ENCODE peak calls at places on chromosomes 13 and 19, in five cellular contexts. K, Z, N, H and W are unnamed samples.

GRCh38 chr13:113420833-113421600 is 32.3 kb downstream of the ADPRHL1 start:
- DNase-seq in K (peak; percentile 58), Z (no peak), N (no peak), H (no peak), W (no peak)

GRCh38 chr13:96772426-96772825 is 221.8 kb downstream of the OXGR1 start:
- DNase-seq in K (no peak), Z (no peak), N (no peak), H (no peak), W (no peak)

GRCh38 chr19:43300876-43301765 is 31.8 kb upstream of the PSG9 start:
- DNase-seq in K (no peak), Z (no peak), N (no peak), H (no peak), W (no peak)

GRCh38 chr19:812049-812816 is 9.5 kb downstream of the PLPPR3 start:
- DNase-seq in K (no peak), Z (no peak), N (no peak), H (no peak), W (peak; percentile 52)

GRCh38 chr19:40282209-40282580 is 3.0 kb downstream of the AKT2 start:
- DNase-seq in K (no peak), Z (no peak), N (no peak), H (no peak), W (peak; percentile 44)

GRCh38 chr13:30735025-30735967 is at the start of gene ALOX5AP:
- DNase-seq in K (no peak), Z (no peak), N (no peak), H (no peak), W (peak; percentile 84)

GRCh38 chr19:12996542-12997094 is 1.3 kb downstream of the NFIX start:
- DNase-seq in K (no peak), Z (no peak), N (peak; percentile 63), H (peak; percentile 46), W (peak; percentile 75)

GRCh38 chr13:80618777-80619176 is 277.9 kb upstream of the SPRY2 start:
- DNase-seq in K (no peak), Z (no peak), N (no peak), H (no peak), W (no peak)

GRCh38 chr19:48004236-48004635 is 9.8 kb downstream of the ELSPBP1 start:
- DNase-seq in K (no peak), Z (no peak), N (no peak), H (no peak), W (no peak)

GRCh38 chr19:52492991-52493470 is 34.4 kb upstream of the ZNF808 start:
- DNase-seq in K (no peak), Z (no peak), N (no peak), H (no peak), W (no peak)

GRCh38 chr19:14081797-14082674 is 3.5 kb downstream of the C19orf67 start:
- DNase-seq in K (peak; percentile 89), Z (no peak), N (no peak), H (peak; percentile 67), W (no peak)

GRCh38 chr13:100461309-100462035 is 127.1 kb downstream of the GGACT start:
- DNase-seq in K (no peak), Z (no peak), N (no peak), H (no peak), W (no peak)

GRCh38 chr13:89455741-89456140 is 1784.6 kb downstream of the SLITRK5 start:
- DNase-seq in K (no peak), Z (no peak), N (no peak), H (no peak), W (no peak)

GRCh38 chr13:44044544-44045178 is 165.0 kb downstream of the LACC1 start:
- DNase-seq in K (no peak), Z (no peak), N (no peak), H (no peak), W (no peak)

GRCh38 chr13:50894504-50894903 is 15.1 kb upstream of the RNASEH2B start:
- DNase-seq in K (no peak), Z (no peak), N (no peak), H (no peak), W (no peak)

GRCh38 chr19:29564574-29565005 is 38.8 kb downstream of the VSTM2B start:
- DNase-seq in K (no peak), Z (no peak), N (no peak), H (peak; percentile 27), W (no peak)

GRCh38 chr13:49457221-49457620 is 13.1 kb downstream of the SETDB2 start:
- DNase-seq in K (no peak), Z (no peak), N (no peak), H (no peak), W (no peak)

GRCh38 chr19:1725100-1726064 is 27.9 kb upstream of the ONECUT3 start:
- DNase-seq in K (no peak), Z (no peak), N (peak; percentile 68), H (peak; percentile 76), W (no peak)

GRCh38 chr13:98515804-98516465 is 61.0 kb downstream of the STK24 start:
- DNase-seq in K (no peak), Z (no peak), N (no peak), H (no peak), W (no peak)

GRCh38 chr13:76012091-76012721 is 376.1 kb downstream of the LMO7 start:
- DNase-seq in K (no peak), Z (no peak), N (no peak), H (no peak), W (no peak)

GRCh38 chr19:5326986-5327623 is 13.5 kb downstream of the PTPRS start:
- DNase-seq in K (no peak), Z (no peak), N (no peak), H (no peak), W (no peak)

GRCh38 chr19:43306097-43306496 is 36.8 kb upstream of the PSG9 start:
- DNase-seq in K (no peak), Z (no peak), N (no peak), H (no peak), W (no peak)

GRCh38 chr13:106117035-106117434 is 418.4 kb downstream of the EFNB2 start:
- DNase-seq in K (no peak), Z (no peak), N (no peak), H (no peak), W (no peak)

DNA sequence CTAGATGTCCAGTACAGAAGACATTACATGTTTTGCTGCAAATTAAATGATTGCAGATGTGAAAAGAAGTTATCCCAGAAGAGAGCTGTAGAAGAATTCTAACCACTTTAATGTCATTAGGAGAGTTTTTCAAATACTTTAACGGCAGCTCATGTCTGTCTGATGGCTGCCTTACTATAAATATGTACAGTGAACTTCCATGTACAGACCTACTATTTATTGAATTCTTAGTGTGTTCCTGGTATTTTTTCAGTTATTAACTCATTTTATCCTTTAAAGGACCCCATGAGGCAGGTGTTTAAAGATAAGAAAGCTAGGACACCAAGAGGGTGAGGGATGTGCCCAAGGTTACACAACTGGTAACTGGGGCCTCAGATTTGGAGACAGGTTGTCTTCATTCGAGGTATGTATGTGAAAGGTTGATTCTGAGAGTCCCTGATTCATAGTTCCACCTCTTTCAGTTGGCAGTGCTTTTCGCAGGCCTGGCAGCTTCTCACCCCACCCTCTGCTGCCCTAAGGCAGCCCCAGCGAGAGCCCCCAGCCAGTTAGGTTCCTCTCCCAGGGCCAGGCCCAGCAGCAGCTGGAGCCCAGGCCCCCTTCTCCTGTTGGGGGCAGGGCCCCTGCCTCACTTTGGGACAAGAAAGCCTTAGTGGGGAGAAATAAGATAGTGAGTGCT is 67.9 kb upstream of the TEX29 start:
- DNase-seq in K (no peak), Z (no peak), N (no peak), H (no peak), W (no peak)
- H3K4me3 ChIP-seq in K (no peak overlapping the region), Z (no peak overlapping the region), N (no peak overlapping the region), H (no peak overlapping the region), W (no peak overlapping the region)

GRCh38 chr13:40402931-40403412 is 263.5 kb downstream of the FOXO1 start:
- DNase-seq in K (no peak), Z (no peak), N (no peak), H (no peak), W (peak; percentile 81)

GRCh38 chr13:40406405-40407138 is 259.9 kb downstream of the FOXO1 start:
- DNase-seq in K (no peak), Z (peak; percentile 26), N (no peak), H (no peak), W (no peak)

GRCh38 chr13:40403509-40404241 is 262.8 kb downstream of the FOXO1 start:
- DNase-seq in K (no peak), Z (no peak), N (no peak), H (no peak), W (no peak)

GRCh38 chr13:40404967-40405716 is 261.3 kb downstream of the FOXO1 start:
- DNase-seq in K (no peak), Z (no peak), N (no peak), H (no peak), W (no peak)

GRCh38 chr13:40404407-40404806 is 262.0 kb downstream of the FOXO1 start:
- DNase-seq in K (no peak), Z (no peak), N (no peak), H (no peak), W (no peak)
- H3K27ac ChIP-seq in K (no peak overlapping the region), Z (no peak overlapping the region), N (no peak overlapping the region), H (no peak overlapping the region), W (peak overlapping the region; percentile 88)

DNA sequence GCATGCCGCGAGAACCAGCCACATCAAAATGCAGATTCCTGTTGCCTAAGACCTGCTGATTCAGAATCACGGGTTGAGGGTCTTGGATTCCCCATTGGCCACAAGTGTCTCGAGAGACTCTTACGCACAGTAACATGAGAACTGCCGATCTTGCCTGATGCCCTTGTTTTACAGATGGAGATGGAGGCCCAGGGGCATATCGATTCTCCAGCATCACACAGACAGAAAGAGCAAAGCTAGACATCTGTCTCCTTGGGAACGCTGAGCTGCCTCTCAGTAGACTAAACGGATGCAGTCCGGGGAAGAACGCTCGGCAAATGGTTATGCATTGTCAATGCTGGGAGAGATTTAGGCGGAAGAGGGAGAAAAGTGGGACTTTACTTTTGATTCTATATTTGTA is 5.4 kb downstream of the NLRP12 start:
- DNase-seq in K (no peak), Z (no peak), N (no peak), H (no peak), W (no peak)
- H3K4me3 ChIP-seq in K (no peak overlapping the region), Z (no peak overlapping the region), N (no peak overlapping the region), H (no peak overlapping the region), W (no peak overlapping the region)

GRCh38 chr19:10763399-10763798 is 45.5 kb downstream of the DNM2 start:
- DNase-seq in K (no peak), Z (no peak), N (no peak), H (no peak), W (no peak)

GRCh38 chr19:10758978-10759377 is 41.1 kb downstream of the DNM2 start:
- DNase-seq in K (no peak), Z (no peak), N (no peak), H (no peak), W (no peak)

GRCh38 chr19:10762656-10763055 is 44.8 kb downstream of the DNM2 start:
- DNase-seq in K (peak; percentile 72), Z (no peak), N (no peak), H (no peak), W (no peak)

GRCh38 chr19:10761443-10762242 is 43.8 kb downstream of the DNM2 start:
- DNase-seq in K (no peak), Z (no peak), N (no peak), H (no peak), W (no peak)

DNA sequence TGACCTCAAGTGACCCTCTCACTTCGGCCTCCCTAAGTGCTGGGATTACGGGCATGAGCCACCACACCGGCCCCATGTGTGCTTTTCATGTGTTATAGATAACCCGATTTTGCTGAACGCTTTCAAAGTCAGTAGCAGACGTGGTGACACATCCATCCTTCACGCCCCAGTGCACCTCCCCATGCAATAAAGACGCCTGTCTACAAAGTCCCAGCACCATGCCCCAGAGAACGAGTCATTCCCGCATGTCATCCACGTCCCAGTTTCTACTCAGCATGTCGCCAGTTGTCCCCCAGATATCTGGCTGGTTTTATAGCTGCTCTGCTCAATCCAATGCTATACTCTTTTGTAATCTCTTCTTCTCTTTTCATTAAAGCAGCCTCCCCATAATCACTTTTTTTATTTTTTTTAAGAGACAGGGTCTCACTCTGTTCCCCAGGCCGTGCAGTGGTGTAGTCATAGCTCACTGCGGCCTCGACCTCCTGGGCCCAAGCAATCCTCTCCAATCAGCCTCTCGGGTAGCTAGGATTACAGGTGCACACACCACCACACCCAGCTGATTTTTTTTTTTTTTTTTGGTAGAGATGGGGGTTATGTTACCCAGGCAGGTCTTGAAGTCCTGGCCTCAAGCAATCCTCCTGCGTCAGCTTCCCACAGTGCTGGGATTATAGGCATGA is 42.5 kb downstream of the DNM2 start:
- DNase-seq in K (no peak), Z (peak; percentile 46), N (no peak), H (no peak), W (no peak)
- H3K27ac ChIP-seq in K (peak overlapping the region; percentile 61), Z (peak overlapping the region; percentile 49), N (peak overlapping the region; percentile 13), H (no peak overlapping the region), W (peak overlapping the region; percentile 92)